ENCODE peak calls at places on chromosomes 4 and X, in five cellular contexts. M, G, J, Z and D are unnamed samples.

GRCh38 chr4:111985386-111985890 is 159.8 kb upstream of the FAM241A start:
- DNase-seq in M (no peak), G (no peak), J (no peak), Z (no peak), D (no peak)

GRCh38 chr4:81687470-81687869 is 215.8 kb upstream of the RASGEF1B start:
- DNase-seq in M (no peak), G (no peak), J (no peak), Z (no peak), D (no peak)

GRCh38 chr4:136643416-136643815 is 888.9 kb downstream of the PCDH18 start:
- DNase-seq in M (no peak), G (no peak), J (no peak), Z (no peak), D (no peak)

GRCh38 chr4:21802406-21802805 is 146.2 kb downstream of the KCNIP4 start:
- DNase-seq in M (no peak), G (no peak), J (no peak), Z (no peak), D (no peak)

GRCh38 chr4:20592666-20593065 is 107.6 kb upstream of the PACRGL start:
- DNase-seq in M (no peak), G (no peak), J (no peak), Z (no peak), D (no peak)

GRCh38 chrX:7514871-7515599 is 327.9 kb upstream of the VCX start:
- DNase-seq in M (no peak), G (no peak), J (no peak), Z (no peak), D (no peak)

GRCh38 chrX:53249387-53250042 is 24.5 kb upstream of the KDM5C start:
- DNase-seq in M (no peak), G (no peak), J (peak), Z (no peak), D (no peak)

GRCh38 chr4:136796953-136797352 is 735.3 kb downstream of the PCDH18 start:
- DNase-seq in M (no peak), G (no peak), J (no peak), Z (no peak), D (no peak)

GRCh38 chrX:10513974-10514373 is 106.4 kb downstream of the MID1 start:
- DNase-seq in M (no peak), G (peak), J (no peak), Z (no peak), D (no peak)

GRCh38 chrX:129523076-129524055 is at the start of gene SMARCA1:
- DNase-seq in M (peak), G (no peak), J (peak), Z (no peak), D (peak)

GRCh38 chr4:52716364-52717151 is 34.7 kb downstream of the ERVMER34-1 start:
- DNase-seq in M (no peak), G (peak), J (no peak), Z (no peak), D (no peak)

GRCh38 chr4:80125252-80126177 is 52.5 kb upstream of the ANTXR2 start:
- DNase-seq in M (peak), G (peak), J (no peak), Z (no peak), D (no peak)

GRCh38 chr4:16626945-16627344 is 271.5 kb downstream of the LDB2 start:
- DNase-seq in M (no peak), G (peak), J (no peak), Z (no peak), D (no peak)

GRCh38 chrX:40866878-40867277 is 131.5 kb upstream of the MED14 start:
- DNase-seq in M (no peak), G (no peak), J (no peak), Z (no peak), D (peak)

GRCh38 chr4:119041951-119042560 is 93.6 kb upstream of the MYOZ2 start:
- DNase-seq in M (peak), G (peak), J (no peak), Z (peak), D (peak)

GRCh38 chr4:158484173-158484885 is 37.4 kb upstream of the RXFP1 start:
- DNase-seq in M (no peak), G (no peak), J (no peak), Z (no peak), D (no peak)

GRCh38 chr4:567457-568350 is 8.4 kb downstream of the TMEM271 start:
- DNase-seq in M (no peak), G (no peak), J (peak), Z (no peak), D (no peak)

GRCh38 chr4:176789955-176790354 is 2.8 kb downstream of the VEGFC start:
- DNase-seq in M (no peak), G (peak), J (no peak), Z (no peak), D (no peak)

GRCh38 chr4:83223781-83224180 is 60.8 kb downstream of the COQ2 start:
- DNase-seq in M (no peak), G (no peak), J (no peak), Z (no peak), D (no peak)

GRCh38 chr4:88211473-88212252 is 53.2 kb upstream of the ABCG2 start:
- DNase-seq in M (peak), G (peak), J (no peak), Z (no peak), D (peak)

GRCh38 chrX:6813836-6814370 is 279.0 kb upstream of the VCX3A start:
- DNase-seq in M (no peak), G (peak), J (no peak), Z (no peak), D (no peak)

GRCh38 chr4:104971458-104971857 is 175.2 kb upstream of the TET2 start:
- DNase-seq in M (no peak), G (no peak), J (no peak), Z (no peak), D (no peak)

GRCh38 chr4:134624365-134624764 is 422.8 kb upstream of the PABPC4L start:
- DNase-seq in M (no peak), G (no peak), J (no peak), Z (no peak), D (no peak)

GRCh38 chr4:28101583-28101982 is 1240.9 kb downstream of the STIM2 start:
- DNase-seq in M (no peak), G (no peak), J (no peak), Z (no peak), D (no peak)

GRCh38 chr4:57023104-57023503 is 44.4 kb downstream of the POLR2B start:
- DNase-seq in M (no peak), G (no peak), J (no peak), Z (no peak), D (no peak)

GRCh38 chrX:72052415-72053090 is 79.2 kb downstream of the RTL5 start:
- DNase-seq in M (no peak), G (no peak), J (no peak), Z (no peak), D (no peak)

GRCh38 chr4:8554555-8555100 is 25.6 kb upstream of the GPR78 start:
- DNase-seq in M (no peak), G (no peak), J (peak), Z (no peak), D (no peak)

GRCh38 chr4:48906283-48907173 is at the start of gene OCIAD2:
- DNase-seq in M (peak), G (peak), J (peak), Z (peak), D (peak)

GRCh38 chr4:168488800-168489404 is 8.0 kb upstream of the PALLD start:
- DNase-seq in M (no peak), G (no peak), J (no peak), Z (no peak), D (no peak)

GRCh38 chr4:60884545-60884944 is 315.6 kb upstream of the ADGRL3 start:
- DNase-seq in M (no peak), G (no peak), J (no peak), Z (no peak), D (no peak)

GRCh38 chrX:131987252-131987651 is 35.9 kb upstream of the STK26 start:
- DNase-seq in M (no peak), G (peak), J (no peak), Z (peak), D (no peak)

DNA sequence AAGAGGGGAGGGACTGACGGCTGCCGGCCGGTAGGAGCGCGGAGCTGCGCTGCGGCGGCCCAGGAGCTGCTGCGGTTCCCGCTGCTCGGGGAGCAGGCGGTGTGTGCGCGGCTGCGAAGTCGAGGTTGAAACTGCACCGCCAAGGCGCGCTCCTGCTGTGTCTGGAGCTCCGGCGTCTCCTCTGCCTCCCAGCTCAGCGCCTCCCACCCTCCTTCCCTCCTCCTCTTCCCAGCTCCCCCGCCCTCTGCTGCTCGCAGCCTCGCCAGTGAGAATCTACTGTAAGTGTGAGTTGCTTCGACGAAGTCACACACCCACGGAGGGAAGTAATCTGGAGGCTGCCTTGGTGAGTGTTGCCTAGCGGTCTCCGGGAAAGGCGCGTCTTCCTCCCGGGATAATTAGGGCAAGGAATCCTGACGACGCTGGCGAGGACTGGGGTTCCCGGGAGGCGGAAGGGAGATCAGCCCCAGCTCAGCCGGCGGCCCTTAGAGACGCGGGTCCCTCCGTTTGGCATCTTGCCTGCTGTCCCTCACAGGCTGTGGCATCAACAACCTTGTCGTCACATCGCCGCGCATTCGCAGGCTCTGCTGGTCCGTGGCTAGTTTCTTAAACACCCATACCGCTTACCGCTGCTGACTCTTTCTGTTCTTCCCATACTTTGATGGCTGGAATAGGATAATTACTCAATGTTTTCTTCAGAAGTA is at the start of gene EPHA5:
- DNase-seq in M (no peak), G (no peak), J (peak), Z (no peak), D (peak)
- TF ChIP-seq POLR2A in M (no peak), G (no peak), J (no peak), Z (no peak), D (no peak)

GRCh38 chr4:128468485-128468989 is 180.9 kb upstream of the PGRMC2 start:
- DNase-seq in M (peak), G (no peak), J (no peak), Z (no peak), D (peak)
- TF ChIP-seq POLR2A in M (no peak), G (no peak), J (no peak), Z (no peak), D (no peak)

GRCh38 chrX:101051549-101052302 is at the start of gene TRMT2B:
- DNase-seq in M (peak), G (peak), J (peak), Z (peak), D (peak)
- TF ChIP-seq POLR2A in M (peak), G (peak), J (no peak), Z (peak), D (no peak)

GRCh38 chrX:77892887-77893286 is 2.3 kb downstream of the MAGT1 start:
- DNase-seq in M (no peak), G (no peak), J (no peak), Z (no peak), D (no peak)

GRCh38 chrX:77899081-77899828 is at the start of gene COX7B:
- DNase-seq in M (peak), G (peak), J (no peak), Z (peak), D (peak)

GRCh38 chrX:77900688-77901087 is 1.4 kb downstream of the COX7B start:
- DNase-seq in M (no peak), G (peak), J (no peak), Z (no peak), D (no peak)

GRCh38 chrX:77893713-77894112 is 1.5 kb downstream of the MAGT1 start:
- DNase-seq in M (no peak), G (no peak), J (no peak), Z (no peak), D (no peak)

DNA sequence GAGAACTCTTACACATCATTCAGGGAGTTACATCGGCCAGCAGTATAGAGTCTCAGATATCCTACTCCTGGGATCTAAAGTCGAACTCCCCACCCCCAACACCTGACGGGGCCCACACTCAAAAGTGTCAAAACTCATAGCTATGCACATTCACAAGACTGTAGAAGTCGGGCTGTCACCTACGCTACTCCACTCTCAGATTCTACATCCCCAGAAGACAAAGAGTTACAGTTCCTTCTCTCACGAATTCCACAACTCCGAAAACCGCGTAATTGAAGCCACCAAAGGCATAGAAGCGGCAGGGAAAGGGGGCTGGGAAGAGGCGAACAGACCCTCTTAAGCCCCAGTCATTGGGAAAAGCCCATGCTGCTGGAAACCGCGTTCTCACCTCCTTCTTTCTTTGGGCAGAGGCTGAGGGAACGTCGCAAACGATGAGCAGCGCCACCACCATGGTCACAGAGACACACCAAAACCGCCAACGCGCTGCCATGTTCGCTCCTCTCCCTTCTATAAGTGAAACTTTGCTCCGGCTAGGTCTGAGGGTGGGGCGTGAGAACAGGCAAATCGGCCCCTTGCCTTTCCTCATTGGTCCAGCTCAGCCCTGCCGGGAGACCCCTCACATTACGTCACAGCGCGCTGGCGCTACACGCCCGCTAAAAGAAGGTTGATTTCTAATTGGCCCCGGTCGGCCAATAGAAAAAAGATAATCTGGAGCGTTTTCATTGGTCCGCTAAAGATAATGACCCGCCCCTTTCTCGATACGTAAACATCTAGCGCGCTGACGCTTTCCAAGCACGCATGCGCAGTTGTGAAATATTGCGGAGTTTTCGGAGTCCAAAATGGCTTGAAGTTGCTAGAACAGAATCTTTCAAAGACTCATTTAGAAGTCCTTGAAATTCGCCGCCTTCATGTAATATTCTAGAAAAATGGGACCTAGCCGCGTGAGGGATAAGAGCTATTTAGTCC is at the start of gene MAGT1:
- DNase-seq in M (peak), G (peak), J (peak), Z (peak), D (peak)
- TF ChIP-seq POLR2A in M (peak), G (peak), J (peak), Z (peak), D (no peak)

DNA sequence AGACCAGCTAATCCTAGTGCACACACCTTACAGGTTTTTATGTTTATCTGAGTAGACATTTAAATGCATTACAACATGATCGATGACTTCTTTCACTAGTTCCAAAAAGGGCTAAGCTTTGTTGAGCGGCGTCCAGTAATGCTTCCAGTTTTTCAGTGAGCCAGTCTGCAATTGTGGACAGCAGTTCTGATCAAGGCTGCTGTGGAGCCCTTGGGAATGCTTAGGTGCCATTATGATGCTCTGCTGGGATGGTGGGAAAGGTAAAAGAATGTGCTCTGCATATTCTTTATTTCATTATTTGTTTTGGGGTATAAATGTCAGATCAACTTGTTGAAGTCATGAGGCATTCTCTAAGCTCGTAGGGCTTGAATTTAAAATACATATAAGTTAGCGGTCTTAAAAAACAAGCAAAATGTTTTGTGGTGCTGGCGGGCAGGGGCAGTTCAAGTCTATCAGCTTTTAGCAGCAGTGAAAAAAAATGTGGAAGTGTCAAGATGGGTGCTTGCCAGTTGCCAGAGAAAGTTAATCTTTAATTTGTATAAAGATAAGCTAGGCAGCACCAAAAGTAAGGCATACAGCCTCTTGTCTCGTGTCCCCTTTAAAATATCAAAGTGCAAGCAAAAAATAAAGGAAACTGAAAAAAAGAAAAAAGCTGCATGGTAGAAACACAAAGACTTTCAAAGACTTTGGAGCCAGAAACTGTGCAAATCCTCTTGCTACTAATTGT is 5.8 kb downstream of the MID1IP1 start:
- DNase-seq in M (no peak), G (peak), J (no peak), Z (no peak), D (no peak)
- TF ChIP-seq POLR2A in M (no peak), G (no peak), J (no peak), Z (no peak), D (no peak)

GRCh38 chr4:77893451-77893850 is 30.8 kb downstream of the MRPL1 start:
- DNase-seq in M (no peak), G (no peak), J (no peak), Z (no peak), D (no peak)
- TF ChIP-seq POLR2A in M (no peak), G (no peak), J (no peak), Z (no peak), D (no peak)